ENCODE peak calls at places on chromosome 19, in eight cellular contexts. E, B, I, U, Y, L, M and F are unnamed samples.
A peak's percentile ranks its signal among the peaks of the same experiment; 100 is the strongest.

GRCh38 chr19:6743714-6744380 is 4.4 kb downstream of the TRIP10 start:
- DNase-seq in E (no peak), B (no peak), I (no peak), U (peak; percentile 48), Y (no peak), L (no peak), M (no peak), F (no peak)

GRCh38 chr19:38894968-38895367 is 4.5 kb downstream of the SIRT2 start:
- DNase-seq in E (no peak), B (no peak), I (no peak), U (peak; percentile 62), Y (no peak), L (no peak), M (no peak), F (no peak)

GRCh38 chr19:19661675-19662251 is 1.7 kb downstream of the ATP13A1 start:
- DNase-seq in E (no peak), B (no peak), I (peak; percentile 65), U (peak; percentile 39), Y (peak; percentile 12), L (no peak), M (no peak), F (no peak)

GRCh38 chr19:49151339-49152217 is 3.6 kb downstream of the HRC start:
- DNase-seq in E (peak; percentile 89), B (peak; percentile 84), I (no peak), U (peak; percentile 89), Y (peak; percentile 72), L (no peak), M (peak; percentile 96), F (peak; percentile 57)

GRCh38 chr19:23991170-23991569 is 76.5 kb downstream of the ZNF726 start:
- DNase-seq in E (peak; percentile 51), B (peak; percentile 9), I (no peak), U (no peak), Y (no peak), L (no peak), M (no peak), F (peak; percentile 6)

GRCh38 chr19:44796701-44797115 is 12.2 kb upstream of the BCAM start:
- DNase-seq in E (peak; percentile 70), B (no peak), I (no peak), U (peak; percentile 83), Y (no peak), L (no peak), M (peak; percentile 89), F (peak; percentile 82)

GRCh38 chr19:30068528-30069395 is 126.7 kb downstream of the URI1 start:
- DNase-seq in E (no peak), B (no peak), I (no peak), U (peak; percentile 19), Y (no peak), L (no peak), M (no peak), F (no peak)

GRCh38 chr19:55642153-55643002 is 1.1 kb upstream of the ZNF581 start:
- DNase-seq in E (peak; percentile 32), B (no peak), I (no peak), U (peak; percentile 95), Y (peak; percentile 63), L (peak; percentile 70), M (no peak), F (peak; percentile 14)

GRCh38 chr19:37362733-37363132 is 8.2 kb upstream of the ZNF527 start:
- DNase-seq in E (no peak), B (no peak), I (no peak), U (no peak), Y (peak; percentile 11), L (no peak), M (no peak), F (no peak)

GRCh38 chr19:4597975-4598671 is 38.6 kb upstream of the SEMA6B start:
- DNase-seq in E (no peak), B (no peak), I (peak; percentile 25), U (peak; percentile 83), Y (peak; percentile 46), L (no peak), M (no peak), F (peak; percentile 52)

GRCh38 chr19:55836340-55836739 is at the start of gene NLRP4:
- DNase-seq in E (no peak), B (no peak), I (no peak), U (no peak), Y (no peak), L (no peak), M (no peak), F (no peak)

GRCh38 chr19:10964903-10965302 is 4.1 kb downstream of the SMARCA4 start:
- DNase-seq in E (no peak), B (no peak), I (no peak), U (peak; percentile 44), Y (no peak), L (no peak), M (no peak), F (no peak)

GRCh38 chr19:27758626-27759505 is 1454.1 kb downstream of the UQCRFS1 start:
- DNase-seq in E (no peak), B (no peak), I (no peak), U (no peak), Y (no peak), L (no peak), M (no peak), F (no peak)

DNA sequence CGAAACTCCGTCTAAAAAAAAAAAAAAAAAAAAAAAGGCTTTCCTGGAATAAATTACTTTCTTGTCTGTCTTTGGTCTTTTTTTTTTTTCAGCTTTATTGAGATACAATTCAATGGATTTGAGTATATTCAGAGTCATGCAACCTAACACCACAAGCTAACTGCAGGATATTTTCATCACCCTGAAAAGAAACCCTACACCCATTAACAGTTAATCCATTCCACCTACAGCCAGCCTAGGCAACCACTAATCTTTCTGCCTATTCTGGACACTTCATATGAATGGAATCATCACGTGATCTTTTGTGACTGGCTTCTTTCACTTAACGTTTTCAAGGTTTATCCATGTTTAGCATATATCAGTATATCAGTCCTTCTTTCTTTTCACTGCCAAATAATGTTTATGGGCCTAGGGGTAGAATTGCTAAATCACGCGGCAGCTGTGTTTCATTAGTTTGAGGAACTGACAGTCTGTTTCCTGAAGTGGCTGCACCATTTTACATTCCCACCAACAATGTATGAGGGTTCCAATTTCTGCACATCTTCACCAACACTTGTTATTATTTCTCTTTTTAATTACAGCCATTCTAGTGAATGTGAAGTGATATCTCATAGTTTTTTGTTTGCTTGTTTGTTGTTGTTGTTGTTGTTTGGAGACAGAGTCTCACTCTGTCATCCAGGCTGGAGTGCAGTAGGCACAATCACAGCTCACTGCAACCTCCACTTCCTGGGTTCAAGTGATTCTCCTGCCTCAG is 19.9 kb downstream of the LRFN3 start:
- DNase-seq in E (no peak), B (no peak), I (no peak), U (peak; percentile 13), Y (no peak), L (no peak), M (no peak), F (no peak)
- H3K4me1 ChIP-seq in E (no peaks in the 10 kb centered on the region), B (no peaks in the 10 kb centered on the region), I (peaks cover 54% of the 10 kb centered on the region), U (no peaks in the 10 kb centered on the region), Y (no peaks in the 10 kb centered on the region), L (peaks cover 68% of the 10 kb centered on the region), M (no peaks in the 10 kb centered on the region), F (peaks cover 12% of the 10 kb centered on the region)

GRCh38 chr19:40347476-40348124 is 597 bp downstream of the C19orf47 start:
- DNase-seq in E (no peak), B (no peak), I (no peak), U (peak; percentile 85), Y (peak; percentile 38), L (no peak), M (no peak), F (no peak)
- H3K36me3 ChIP-seq in E (no peaks in the 10 kb centered on the region), B (peaks cover 4% of the 10 kb centered on the region), I (peaks cover 1% of the 10 kb centered on the region), U (peaks cover 4% of the 10 kb centered on the region), Y (no peaks in the 10 kb centered on the region), L (no peaks in the 10 kb centered on the region), M (no peaks in the 10 kb centered on the region), F (no peaks in the 10 kb centered on the region)

GRCh38 chr19:50331187-50332013 is 2.2 kb upstream of the KCNC3 start:
- DNase-seq in E (no peak), B (no peak), I (no peak), U (peak; percentile 73), Y (no peak), L (no peak), M (no peak), F (no peak)

GRCh38 chr19:50333235-50333736 is 4.1 kb upstream of the KCNC3 start:
- DNase-seq in E (peak; percentile 92), B (no peak), I (peak; percentile 94), U (peak; percentile 98), Y (peak; percentile 90), L (peak; percentile 88), M (peak; percentile 88), F (peak; percentile 88)

GRCh38 chr19:50330365-50331078 is 1.3 kb upstream of the KCNC3 start:
- DNase-seq in E (peak; percentile 86), B (no peak), I (peak; percentile 86), U (peak; percentile 92), Y (peak; percentile 59), L (peak; percentile 78), M (peak; percentile 69), F (peak; percentile 73)

GRCh38 chr19:50332264-50333038 is 3.3 kb upstream of the KCNC3 start:
- DNase-seq in E (no peak), B (no peak), I (no peak), U (peak; percentile 71), Y (no peak), L (no peak), M (no peak), F (peak; percentile 43)

GRCh38 chr19:50332014-50332263 is 2.8 kb upstream of the KCNC3 start:
- DNase-seq in E (no peak), B (no peak), I (no peak), U (peak; percentile 64), Y (no peak), L (no peak), M (no peak), F (no peak)
- H3K4me3 ChIP-seq in E (no peak overlapping the region), B (no peak overlapping the region), I (peak overlapping the region; percentile 47), U (no peak overlapping the region), Y (no peak overlapping the region), L (no peak overlapping the region), M (no peak overlapping the region), F (peak overlapping the region; percentile 57)

DNA sequence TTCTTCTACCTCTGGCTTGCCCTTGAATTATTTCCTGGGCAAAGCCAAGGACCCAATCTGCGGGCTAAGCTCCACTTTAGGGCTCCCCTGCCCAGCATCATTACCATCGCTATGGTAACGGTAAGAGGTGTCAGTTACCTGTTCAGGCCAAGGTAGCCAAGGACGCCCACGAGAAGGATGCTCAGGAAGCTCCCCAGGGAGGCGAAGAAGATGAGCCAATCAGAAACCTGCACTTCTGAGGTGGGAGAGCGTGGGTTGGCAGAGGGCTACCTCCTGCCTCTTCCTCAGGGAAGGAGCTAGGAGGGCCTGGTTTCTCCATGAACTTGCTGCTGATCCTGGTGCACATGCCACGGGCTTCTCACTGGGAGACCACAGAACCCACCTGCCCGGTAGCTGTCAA is 24.7 kb downstream of the IL12RB1 start:
- DNase-seq in E (no peak), B (no peak), I (no peak), U (no peak), Y (no peak), L (no peak), M (no peak), F (no peak)
- H3K4me1 ChIP-seq in E (peaks cover 5% of the 10 kb centered on the region), B (no peaks in the 10 kb centered on the region), I (peaks cover 12% of the 10 kb centered on the region), U (no peaks in the 10 kb centered on the region), Y (no peaks in the 10 kb centered on the region), L (peaks cover 13% of the 10 kb centered on the region), M (no peaks in the 10 kb centered on the region), F (peaks cover 6% of the 10 kb centered on the region)